ENCODE peak calls at places on chromosomes 16 and 17, in five cellular contexts. R is nephron progenitor cell, O is right lobe of liver, B is prostate gland, G is AG09309. M is an unnamed sample.

GRCh38 chr16:75455677-75456076 is 8.8 kb downstream of the TMEM170A start:
- DNase-seq in B (no peak), G (no peak), O (no peak), R (no peak), M (no peak)

GRCh38 chr16:73743665-73744496 is 552.7 kb upstream of the PSMD7 start:
- DNase-seq in B (no peak), R (no peak), O (no peak), G (no peak), M (peak)

GRCh38 chr16:25264599-25264998 is 7.0 kb upstream of the ZKSCAN2 start:
- DNase-seq in O (no peak), R (peak), G (no peak), B (no peak), M (no peak)

GRCh38 chr16:81405702-81406113 is 38.9 kb upstream of the CMIP start:
- DNase-seq in G (peak), O (no peak), B (no peak), R (no peak), M (peak)

GRCh38 chr17:76690596-76691280 is 20.0 kb downstream of the MXRA7 start:
- DNase-seq in O (no peak), G (no peak), R (no peak), B (no peak), M (no peak)

GRCh38 chr16:80883816-80884215 is 79.4 kb upstream of the CDYL2 start:
- DNase-seq in B (no peak), R (no peak), G (no peak), O (peak), M (no peak)

GRCh38 chr16:58815188-58815888 is 81.2 kb upstream of the GOT2 start:
- DNase-seq in R (no peak), B (no peak), O (no peak), G (no peak), M (no peak)

GRCh38 chr17:11641521-11642275 is 43.4 kb downstream of the DNAH9 start:
- DNase-seq in G (no peak), B (no peak), R (no peak), O (no peak), M (no peak)

GRCh38 chr16:1427473-1428461 is 3.1 kb upstream of the PERCC1 start:
- DNase-seq in R (no peak), O (no peak), G (no peak), B (no peak), M (no peak)

GRCh38 chr17:69516911-69517310 is 102.4 kb downstream of the MAP2K6 start:
- DNase-seq in O (no peak), G (no peak), B (no peak), R (no peak), M (no peak)

GRCh38 chr17:27634026-27634335 is 3.0 kb downstream of the LGALS9 start:
- DNase-seq in B (no peak), G (no peak), R (no peak), O (no peak), M (no peak)

GRCh38 chr17:33753452-33753851 is 460.4 kb upstream of the ASIC2 start:
- DNase-seq in B (no peak), O (no peak), R (no peak), G (no peak), M (no peak)

GRCh38 chr16:88834670-88835069 is 22.1 kb downstream of the GALNS start:
- DNase-seq in G (no peak), B (no peak), O (no peak), R (no peak), M (no peak)

GRCh38 chr17:81840826-81841778 is 6.3 kb upstream of the PPP1R27 start:
- DNase-seq in B (peak), O (no peak), R (no peak), G (no peak), M (no peak)

GRCh38 chr16:66874079-66874775 is 6.1 kb upstream of the PDP2 start:
- DNase-seq in B (no peak), O (peak), G (no peak), R (no peak), M (no peak)

DNA sequence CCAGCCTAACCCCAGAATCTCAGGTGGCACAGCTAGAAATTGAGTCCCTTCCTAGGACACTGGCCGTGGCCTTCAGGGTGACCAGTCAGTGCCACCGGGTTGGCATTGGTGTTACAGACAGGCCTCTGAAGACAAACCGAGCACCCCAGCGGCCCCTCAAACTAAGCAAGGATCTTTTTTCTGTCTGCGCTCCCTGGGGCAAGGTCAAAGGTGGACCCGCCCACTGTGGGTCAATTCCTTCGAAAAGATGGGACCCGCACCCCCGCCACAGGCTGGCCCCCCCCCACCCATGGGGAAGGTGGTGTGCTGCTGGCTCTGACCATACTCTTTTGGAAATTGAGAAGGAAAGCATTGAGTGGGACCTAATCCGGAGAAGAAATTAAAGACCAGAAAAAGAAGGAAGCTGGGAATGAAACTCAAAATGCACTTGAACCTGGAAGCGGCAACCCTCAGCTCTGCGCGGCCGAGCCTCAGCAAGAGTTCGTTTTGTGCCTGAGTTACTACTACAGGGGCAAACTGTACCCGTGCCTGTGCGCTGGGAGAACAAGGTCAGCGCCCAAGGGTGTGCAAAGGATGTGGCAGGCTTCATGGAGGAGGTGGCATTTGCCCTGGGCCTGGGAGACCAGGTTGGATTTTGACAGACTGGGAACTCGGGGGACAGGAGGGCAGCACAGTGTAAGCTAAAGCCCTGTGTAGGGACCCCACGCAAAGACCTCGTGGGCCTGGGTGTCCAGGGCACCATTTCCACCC is 20.4 kb downstream of the TMC6 start:
- DNase-seq in B (no peak), O (no peak), G (no peak), R (no peak), M (no peak)
- TF ChIP-seq CTCF in B (no peak), O (no peak), G (no peak), R (no peak), M (no peak)

GRCh38 chr16:20818929-20819585 is 12.7 kb downstream of the REXO5 start:
- DNase-seq in R (no peak), B (no peak), O (no peak), G (no peak), M (no peak)
- TF ChIP-seq CTCF in R (no peak), B (no peak), O (no peak), G (no peak), M (no peak)

GRCh38 chr17:66915204-66915611 is 49.3 kb upstream of the CACNG4 start:
- DNase-seq in O (no peak), G (no peak), B (peak), R (no peak), M (peak)
- TF ChIP-seq CTCF in O (peak), G (peak), B (peak), R (no peak), M (peak)

DNA sequence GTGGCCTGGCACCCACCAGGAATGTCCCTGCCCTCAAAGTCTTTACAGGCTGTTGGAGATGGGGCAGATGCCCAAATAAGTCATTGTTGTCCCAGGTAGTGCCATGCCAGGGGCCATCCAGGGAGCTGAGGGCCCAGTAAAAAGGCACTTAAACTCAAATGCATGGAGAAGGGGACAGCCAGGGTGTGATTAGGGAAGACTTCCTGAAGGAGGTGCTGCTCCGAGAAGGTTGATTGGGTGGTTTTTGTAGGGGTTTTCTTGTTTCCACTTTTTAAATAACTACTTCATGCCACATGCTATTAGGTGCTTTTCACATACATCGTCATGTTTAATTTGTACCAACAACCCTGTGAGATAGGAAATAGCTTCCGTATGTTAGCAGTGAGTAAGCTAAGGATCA is 66.9 kb downstream of the RAI1 start:
- DNase-seq in G (no peak), O (no peak), R (no peak), B (no peak), M (no peak)
- TF ChIP-seq CTCF in G (no peak), O (no peak), R (no peak), B (no peak), M (peak)

GRCh38 chr17:40312893-40313659 is 4.1 kb downstream of the RARA start:
- DNase-seq in G (no peak), B (no peak), R (no peak), O (peak), M (no peak)
- TF ChIP-seq CTCF in G (no peak), B (no peak), R (no peak), O (no peak), M (no peak)

DNA sequence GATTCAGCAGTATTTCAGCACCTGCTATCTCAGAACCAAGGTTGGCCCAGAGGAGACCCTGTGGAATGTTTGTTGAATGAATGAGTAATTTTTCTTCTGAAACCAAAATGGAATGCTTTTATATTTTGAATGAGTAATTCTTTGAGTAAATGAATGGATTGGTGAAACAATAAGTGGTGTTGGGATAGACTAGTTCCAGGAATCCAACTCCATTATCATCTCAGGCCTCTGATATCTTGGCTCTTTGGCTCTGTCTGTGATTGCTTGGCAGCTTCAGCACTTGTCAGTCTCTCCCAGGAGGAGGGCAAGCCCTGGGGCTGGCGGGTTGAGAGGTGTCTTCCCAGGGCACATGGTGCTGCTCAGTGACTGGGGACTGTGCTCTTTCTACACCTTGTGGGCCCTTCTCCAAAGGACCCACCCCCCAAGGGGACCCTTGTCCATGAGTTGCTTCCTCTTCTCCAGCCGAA is 284.4 kb upstream of the FOXF1 start:
- DNase-seq in B (no peak), R (no peak), G (no peak), O (no peak), M (no peak)
- TF ChIP-seq CTCF in B (no peak), R (no peak), G (no peak), O (no peak), M (no peak)

GRCh38 chr16:13896543-13897182 is 23.3 kb upstream of the ERCC4 start:
- DNase-seq in B (no peak), O (no peak), R (no peak), G (no peak), M (no peak)
- TF ChIP-seq CTCF in B (no peak), O (peak), R (no peak), G (peak), M (peak)

DNA sequence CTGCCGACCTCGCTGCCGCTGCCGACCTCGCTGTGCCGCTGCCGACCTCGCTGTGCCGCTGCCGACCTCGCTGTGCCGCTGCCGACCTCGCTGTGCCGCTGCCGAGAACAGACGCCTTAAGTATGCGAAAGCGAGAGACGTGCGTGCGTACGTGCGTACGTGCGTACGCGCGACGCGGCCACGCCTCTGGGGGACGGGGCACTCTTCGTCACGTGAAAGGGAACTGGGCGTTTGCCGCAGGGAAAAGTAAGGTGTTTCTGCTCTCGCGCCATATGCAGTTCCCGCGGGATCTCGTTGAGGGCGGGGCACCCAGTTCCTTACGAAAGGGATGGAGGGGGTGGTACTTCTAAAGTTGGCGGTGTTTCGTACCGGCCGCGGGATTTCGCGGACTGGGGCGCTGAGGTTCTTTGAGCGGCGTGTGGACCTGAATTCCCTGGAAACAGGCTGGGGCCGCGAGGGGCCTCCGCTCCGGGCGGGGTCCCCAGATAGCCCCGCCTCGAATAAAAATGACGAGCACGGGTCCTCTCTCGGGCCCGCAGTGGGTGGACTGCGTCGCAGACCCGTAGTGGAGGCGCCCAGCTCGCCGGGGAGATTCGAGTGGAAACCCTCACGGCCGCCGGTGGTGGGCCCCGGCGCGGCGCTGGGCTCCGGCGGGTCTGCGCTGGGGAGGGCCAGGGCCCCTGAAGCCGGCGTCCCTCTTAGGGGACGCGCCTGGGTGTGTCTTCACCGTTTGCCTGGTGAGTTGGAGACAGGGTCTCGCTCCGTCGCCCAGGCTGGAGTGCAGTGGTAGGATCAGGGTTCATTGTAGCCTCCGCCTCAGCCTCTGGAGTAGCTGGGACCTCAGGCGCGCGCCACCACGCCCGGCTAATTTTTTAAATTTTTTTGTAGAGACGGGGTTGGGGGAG is at the start of gene EIF4A3:
- DNase-seq in O (peak), G (peak), B (peak), R (peak), M (peak)
- TF ChIP-seq CTCF in O (peak), G (no peak), B (peak), R (no peak), M (no peak)